ENCODE peak calls at places on chromosomes 6 and 20, in eight cellular contexts. One of them, this sample, is unnamed.

GRCh38 chr6:134619789-134620188 is 301.9 kb upstream of the SGK1 start:
- DNase-seq in psoas muscle: no peak
- DNase-seq in cardiac fibroblast: peak; percentile 79
- DNase-seq in LNCaP clone FGC: no peak
- DNase-seq in foreskin fibroblast: peak; percentile 84
- DNase-seq in adrenal gland: no peak
- DNase-seq in heart right ventricle: no peak
- DNase-seq in retinal pigment epithelial cell: peak; percentile 88
- DNase-seq in this sample: no peak

GRCh38 chr20:24676978-24677370 is 207.5 kb downstream of the SYNDIG1 start:
- DNase-seq in psoas muscle: no peak
- DNase-seq in cardiac fibroblast: no peak
- DNase-seq in LNCaP clone FGC: no peak
- DNase-seq in foreskin fibroblast: no peak
- DNase-seq in adrenal gland: no peak
- DNase-seq in heart right ventricle: no peak
- DNase-seq in retinal pigment epithelial cell: no peak
- DNase-seq in this sample: no peak

GRCh38 chr6:151805286-151805840 is 2.1 kb upstream of the ESR1 start:
- DNase-seq in psoas muscle: peak; percentile 78
- DNase-seq in cardiac fibroblast: no peak
- DNase-seq in LNCaP clone FGC: no peak
- DNase-seq in foreskin fibroblast: peak; percentile 69
- DNase-seq in adrenal gland: no peak
- DNase-seq in heart right ventricle: no peak
- DNase-seq in retinal pigment epithelial cell: no peak
- DNase-seq in this sample: no peak

GRCh38 chr6:167795321-167795811 is 31.3 kb upstream of the AFDN start:
- DNase-seq in psoas muscle: no peak
- DNase-seq in cardiac fibroblast: no peak
- DNase-seq in LNCaP clone FGC: no peak
- DNase-seq in foreskin fibroblast: no peak
- DNase-seq in adrenal gland: no peak
- DNase-seq in heart right ventricle: no peak
- DNase-seq in retinal pigment epithelial cell: no peak
- DNase-seq in this sample: no peak

GRCh38 chr6:11393713-11394627 is 143.6 kb upstream of the TMEM170B start:
- DNase-seq in psoas muscle: no peak
- DNase-seq in cardiac fibroblast: peak; percentile 48
- DNase-seq in LNCaP clone FGC: no peak
- DNase-seq in foreskin fibroblast: peak; percentile 45
- DNase-seq in adrenal gland: no peak
- DNase-seq in heart right ventricle: no peak
- DNase-seq in retinal pigment epithelial cell: no peak
- DNase-seq in this sample: no peak

GRCh38 chr20:1934578-1935573 is 39.7 kb downstream of the SIRPA start:
- DNase-seq in psoas muscle: peak; percentile 91
- DNase-seq in cardiac fibroblast: peak; percentile 98
- DNase-seq in LNCaP clone FGC: no peak
- DNase-seq in foreskin fibroblast: peak; percentile 91
- DNase-seq in adrenal gland: peak; percentile 88
- DNase-seq in heart right ventricle: peak; percentile 34
- DNase-seq in retinal pigment epithelial cell: no peak
- DNase-seq in this sample: no peak

GRCh38 chr6:31865205-31866118 is 2.8 kb upstream of the NEU1 start:
- DNase-seq in psoas muscle: no peak
- DNase-seq in cardiac fibroblast: no peak
- DNase-seq in LNCaP clone FGC: no peak
- DNase-seq in foreskin fibroblast: no peak
- DNase-seq in adrenal gland: no peak
- DNase-seq in heart right ventricle: no peak
- DNase-seq in retinal pigment epithelial cell: no peak
- DNase-seq in this sample: no peak

GRCh38 chr6:10146723-10147451 is 268.0 kb downstream of the TFAP2A start:
- DNase-seq in psoas muscle: no peak
- DNase-seq in cardiac fibroblast: peak; percentile 29
- DNase-seq in LNCaP clone FGC: no peak
- DNase-seq in foreskin fibroblast: peak; percentile 74
- DNase-seq in adrenal gland: peak; percentile 35
- DNase-seq in heart right ventricle: peak; percentile 4
- DNase-seq in retinal pigment epithelial cell: no peak
- DNase-seq in this sample: no peak

GRCh38 chr6:90078513-90079289 is 184.4 kb downstream of the GJA10 start:
- DNase-seq in psoas muscle: no peak
- DNase-seq in cardiac fibroblast: peak; percentile 9
- DNase-seq in LNCaP clone FGC: no peak
- DNase-seq in foreskin fibroblast: no peak
- DNase-seq in adrenal gland: no peak
- DNase-seq in heart right ventricle: no peak
- DNase-seq in retinal pigment epithelial cell: no peak
- DNase-seq in this sample: no peak

GRCh38 chr6:106729848-106730247 is 100.5 kb downstream of the QRSL1 start:
- DNase-seq in psoas muscle: no peak
- DNase-seq in cardiac fibroblast: no peak
- DNase-seq in LNCaP clone FGC: no peak
- DNase-seq in foreskin fibroblast: no peak
- DNase-seq in adrenal gland: no peak
- DNase-seq in heart right ventricle: no peak
- DNase-seq in retinal pigment epithelial cell: no peak
- DNase-seq in this sample: no peak

GRCh38 chr6:20770776-20771175 is 236.5 kb downstream of the CDKAL1 start:
- DNase-seq in psoas muscle: no peak
- DNase-seq in cardiac fibroblast: peak; percentile 25
- DNase-seq in LNCaP clone FGC: no peak
- DNase-seq in foreskin fibroblast: peak; percentile 36
- DNase-seq in adrenal gland: no peak
- DNase-seq in heart right ventricle: no peak
- DNase-seq in retinal pigment epithelial cell: no peak
- DNase-seq in this sample: peak; percentile 19

GRCh38 chr6:19715166-19715558 is 122.0 kb upstream of the ID4 start:
- DNase-seq in psoas muscle: no peak
- DNase-seq in cardiac fibroblast: no peak
- DNase-seq in LNCaP clone FGC: no peak
- DNase-seq in foreskin fibroblast: no peak
- DNase-seq in adrenal gland: no peak
- DNase-seq in heart right ventricle: no peak
- DNase-seq in retinal pigment epithelial cell: peak; percentile 39
- DNase-seq in this sample: no peak

GRCh38 chr20:23331951-23332350 is 18.6 kb upstream of the NXT1 start:
- DNase-seq in psoas muscle: no peak
- DNase-seq in cardiac fibroblast: peak; percentile 28
- DNase-seq in LNCaP clone FGC: no peak
- DNase-seq in foreskin fibroblast: no peak
- DNase-seq in adrenal gland: no peak
- DNase-seq in heart right ventricle: no peak
- DNase-seq in retinal pigment epithelial cell: no peak
- DNase-seq in this sample: no peak

GRCh38 chr6:84739866-84740208 is 24.6 kb downstream of the TBX18 start:
- DNase-seq in psoas muscle: no peak
- DNase-seq in cardiac fibroblast: peak; percentile 52
- DNase-seq in LNCaP clone FGC: no peak
- DNase-seq in foreskin fibroblast: peak; percentile 71
- DNase-seq in adrenal gland: no peak
- DNase-seq in heart right ventricle: no peak
- DNase-seq in retinal pigment epithelial cell: no peak
- DNase-seq in this sample: no peak

GRCh38 chr6:49607391-49607982 is 29.2 kb downstream of the RHAG start:
- DNase-seq in psoas muscle: no peak
- DNase-seq in cardiac fibroblast: no peak
- DNase-seq in LNCaP clone FGC: no peak
- DNase-seq in foreskin fibroblast: no peak
- DNase-seq in adrenal gland: no peak
- DNase-seq in heart right ventricle: no peak
- DNase-seq in retinal pigment epithelial cell: no peak
- DNase-seq in this sample: no peak
- TF ChIP-seq CTCF in psoas muscle: no peak
- TF ChIP-seq CTCF in cardiac fibroblast: no peak
- TF ChIP-seq CTCF in LNCaP clone FGC: no peak
- TF ChIP-seq CTCF in foreskin fibroblast: no peak
- TF ChIP-seq CTCF in adrenal gland: no peak
- TF ChIP-seq CTCF in heart right ventricle: no peak
- TF ChIP-seq CTCF in retinal pigment epithelial cell: no peak
- TF ChIP-seq CTCF in this sample: no peak

GRCh38 chr6:7540595-7540994 is 876 bp upstream of the DSP start:
- DNase-seq in psoas muscle: no peak
- DNase-seq in cardiac fibroblast: peak; percentile 41
- DNase-seq in LNCaP clone FGC: no peak
- DNase-seq in foreskin fibroblast: peak; percentile 31
- DNase-seq in adrenal gland: no peak
- DNase-seq in heart right ventricle: peak; percentile 36
- DNase-seq in retinal pigment epithelial cell: no peak
- DNase-seq in this sample: no peak
- H3K4me3 ChIP-seq in psoas muscle: no peak overlapping the region
- H3K4me3 ChIP-seq in cardiac fibroblast: no peak overlapping the region
- H3K4me3 ChIP-seq in LNCaP clone FGC: no peak overlapping the region
- H3K4me3 ChIP-seq in foreskin fibroblast: no peak overlapping the region
- H3K4me3 ChIP-seq in adrenal gland: peak overlapping the region; percentile 70
- H3K4me3 ChIP-seq in heart right ventricle: peak overlapping the region; percentile 59
- H3K4me3 ChIP-seq in retinal pigment epithelial cell: peak overlapping the region; percentile 75
- H3K4me3 ChIP-seq in this sample: peak overlapping the region; percentile 48

GRCh38 chr6:658244-658643 is 1.3 kb upstream of the HUS1B start:
- DNase-seq in psoas muscle: no peak
- DNase-seq in cardiac fibroblast: peak; percentile 58
- DNase-seq in LNCaP clone FGC: no peak
- DNase-seq in foreskin fibroblast: no peak
- DNase-seq in adrenal gland: no peak
- DNase-seq in heart right ventricle: no peak
- DNase-seq in retinal pigment epithelial cell: peak; percentile 58
- DNase-seq in this sample: no peak

GRCh38 chr6:656460-657252 is at the start of gene HUS1B:
- DNase-seq in psoas muscle: no peak
- DNase-seq in cardiac fibroblast: no peak
- DNase-seq in LNCaP clone FGC: no peak
- DNase-seq in foreskin fibroblast: no peak
- DNase-seq in adrenal gland: no peak
- DNase-seq in heart right ventricle: no peak
- DNase-seq in retinal pigment epithelial cell: no peak
- DNase-seq in this sample: no peak

GRCh38 chr6:659179-659578 is 2.3 kb upstream of the HUS1B start:
- DNase-seq in psoas muscle: no peak
- DNase-seq in cardiac fibroblast: no peak
- DNase-seq in LNCaP clone FGC: no peak
- DNase-seq in foreskin fibroblast: no peak
- DNase-seq in adrenal gland: no peak
- DNase-seq in heart right ventricle: no peak
- DNase-seq in retinal pigment epithelial cell: no peak
- DNase-seq in this sample: no peak

GRCh38 chr6:657743-658142 is 843 bp upstream of the HUS1B start:
- DNase-seq in psoas muscle: no peak
- DNase-seq in cardiac fibroblast: no peak
- DNase-seq in LNCaP clone FGC: no peak
- DNase-seq in foreskin fibroblast: no peak
- DNase-seq in adrenal gland: no peak
- DNase-seq in heart right ventricle: no peak
- DNase-seq in retinal pigment epithelial cell: no peak
- DNase-seq in this sample: no peak

DNA sequence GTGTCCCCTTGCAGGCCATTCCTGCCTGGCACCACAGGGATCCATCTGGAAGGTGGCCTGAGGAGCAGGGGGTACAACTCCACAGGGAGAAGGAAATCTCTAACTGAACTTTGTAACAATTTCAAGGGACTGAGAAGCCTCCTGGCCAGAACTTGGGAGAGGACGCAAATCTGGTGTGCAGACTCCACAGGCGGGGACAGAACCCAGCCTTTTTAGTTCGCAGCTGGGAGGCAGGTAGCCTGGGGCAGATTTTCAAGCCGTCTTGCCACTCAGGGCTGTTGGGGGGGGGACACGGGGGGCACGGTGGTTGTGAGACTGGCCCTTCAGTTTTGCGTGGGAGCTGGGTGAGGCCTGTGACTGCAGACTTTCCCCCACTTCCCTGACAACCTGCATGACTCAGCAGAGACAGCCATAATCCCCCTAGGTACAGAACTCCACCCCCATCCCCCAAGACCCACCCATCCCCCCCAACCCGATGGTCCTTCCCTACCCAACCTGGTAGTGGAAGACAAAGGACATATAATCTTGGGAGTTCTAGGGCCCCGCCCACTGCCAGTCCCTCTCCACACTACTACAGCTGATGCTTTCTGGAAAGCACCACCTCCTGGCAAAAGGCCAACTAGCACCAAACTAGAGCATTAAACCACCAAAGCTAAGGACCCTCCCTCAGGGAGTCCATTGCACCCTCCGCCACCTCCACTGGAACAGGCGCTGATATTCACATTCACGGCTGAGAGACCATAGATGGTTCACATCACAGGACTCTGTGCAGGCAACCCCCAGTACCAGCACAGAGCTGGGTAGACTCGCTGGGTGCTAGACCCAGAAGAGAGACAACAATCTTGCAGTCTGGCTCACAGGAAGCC is 3.0 kb upstream of the HUS1B start:
- DNase-seq in psoas muscle: no peak
- DNase-seq in cardiac fibroblast: no peak
- DNase-seq in LNCaP clone FGC: no peak
- DNase-seq in foreskin fibroblast: no peak
- DNase-seq in adrenal gland: no peak
- DNase-seq in heart right ventricle: no peak
- DNase-seq in retinal pigment epithelial cell: no peak
- DNase-seq in this sample: no peak
- TF ChIP-seq CTCF in psoas muscle: no peak
- TF ChIP-seq CTCF in cardiac fibroblast: no peak
- TF ChIP-seq CTCF in LNCaP clone FGC: no peak
- TF ChIP-seq CTCF in foreskin fibroblast: no peak
- TF ChIP-seq CTCF in adrenal gland: no peak
- TF ChIP-seq CTCF in heart right ventricle: no peak
- TF ChIP-seq CTCF in retinal pigment epithelial cell: no peak
- TF ChIP-seq CTCF in this sample: no peak

GRCh38 chr20:59291740-59292139 is 8.7 kb upstream of the EDN3 start:
- DNase-seq in psoas muscle: no peak
- DNase-seq in cardiac fibroblast: no peak
- DNase-seq in LNCaP clone FGC: no peak
- DNase-seq in foreskin fibroblast: no peak
- DNase-seq in adrenal gland: no peak
- DNase-seq in heart right ventricle: no peak
- DNase-seq in retinal pigment epithelial cell: no peak
- DNase-seq in this sample: no peak

GRCh38 chr20:59295531-59295930 is 4.9 kb upstream of the EDN3 start:
- DNase-seq in psoas muscle: no peak
- DNase-seq in cardiac fibroblast: no peak
- DNase-seq in LNCaP clone FGC: no peak
- DNase-seq in foreskin fibroblast: peak; percentile 2
- DNase-seq in adrenal gland: peak; percentile 7
- DNase-seq in heart right ventricle: no peak
- DNase-seq in retinal pigment epithelial cell: no peak
- DNase-seq in this sample: no peak

GRCh38 chr20:59284470-59284869 is 15.9 kb upstream of the EDN3 start:
- DNase-seq in psoas muscle: no peak
- DNase-seq in cardiac fibroblast: no peak
- DNase-seq in LNCaP clone FGC: no peak
- DNase-seq in foreskin fibroblast: no peak
- DNase-seq in adrenal gland: no peak
- DNase-seq in heart right ventricle: no peak
- DNase-seq in retinal pigment epithelial cell: no peak
- DNase-seq in this sample: no peak

DNA sequence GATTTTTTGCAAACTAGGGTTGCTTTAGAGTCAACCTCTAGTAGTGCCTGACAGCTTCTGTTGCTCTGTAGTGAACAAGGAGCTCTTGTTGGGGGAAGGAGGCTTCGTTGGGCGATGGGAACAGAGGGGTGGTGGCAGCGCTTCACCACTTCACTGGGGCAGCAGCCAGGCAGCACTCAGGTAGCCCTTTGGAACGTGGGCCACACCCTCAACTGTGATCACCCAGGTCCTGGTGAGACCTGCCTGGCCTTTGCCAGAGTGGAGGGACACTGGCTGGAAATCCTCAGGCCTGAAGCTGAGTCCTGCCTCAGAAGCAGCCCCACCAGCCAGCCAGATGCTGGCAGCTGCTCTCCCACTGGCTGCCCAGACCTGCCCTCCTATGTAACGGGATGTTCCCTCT is 10.4 kb upstream of the EDN3 start:
- DNase-seq in psoas muscle: no peak
- DNase-seq in cardiac fibroblast: no peak
- DNase-seq in LNCaP clone FGC: no peak
- DNase-seq in foreskin fibroblast: no peak
- DNase-seq in adrenal gland: no peak
- DNase-seq in heart right ventricle: no peak
- DNase-seq in retinal pigment epithelial cell: no peak
- DNase-seq in this sample: no peak
- H3K4me3 ChIP-seq in psoas muscle: no peak overlapping the region
- H3K4me3 ChIP-seq in cardiac fibroblast: no peak overlapping the region
- H3K4me3 ChIP-seq in LNCaP clone FGC: no peak overlapping the region
- H3K4me3 ChIP-seq in foreskin fibroblast: no peak overlapping the region
- H3K4me3 ChIP-seq in adrenal gland: no peak overlapping the region
- H3K4me3 ChIP-seq in heart right ventricle: no peak overlapping the region
- H3K4me3 ChIP-seq in retinal pigment epithelial cell: no peak overlapping the region
- H3K4me3 ChIP-seq in this sample: no peak overlapping the region

This sample was measured in HFF-Myc.